ENCODE peak calls at places on chromosomes 12 and 14, in six cellular contexts. U, S, M, W, T and C are unnamed samples.

GRCh38 chr14:61269321-61270083 is 11.6 kb downstream of the TMEM30B start:
- DNase-seq in T (peak; percentile 71), W (peak; percentile 80), M (peak; percentile 92), U (peak; percentile 81), S (no peak), C (peak; percentile 66)

GRCh38 chr14:69284170-69284569 is 24.2 kb downstream of the GALNT16 start:
- DNase-seq in W (no peak), M (no peak), S (no peak), U (no peak), T (no peak), C (no peak)

GRCh38 chr12:107134558-107134957 is 41.2 kb upstream of the CRY1 start:
- DNase-seq in M (no peak), T (peak; percentile 0), S (no peak), W (no peak), U (no peak), C (no peak)

GRCh38 chr12:131574397-131574775 is 136.5 kb upstream of the SFSWAP start:
- DNase-seq in W (no peak), S (no peak), M (no peak), U (no peak), T (no peak), C (no peak)

GRCh38 chr14:103453791-103454190 is 68.6 kb downstream of the MARK3 start:
- DNase-seq in M (no peak), S (no peak), W (no peak), U (no peak), T (no peak), C (no peak)

GRCh38 chr14:103728141-103728540 is 12.5 kb downstream of the ZFYVE21 start:
- DNase-seq in M (no peak), S (no peak), U (no peak), T (no peak), W (no peak), C (no peak)

GRCh38 chr12:52495385-52495784 is 2.3 kb upstream of the KRT6A start:
- DNase-seq in T (no peak), S (no peak), M (no peak), W (peak; percentile 2), U (no peak), C (peak; percentile 6)

GRCh38 chr14:100076630-100077029 is 11.4 kb downstream of the EVL start:
- DNase-seq in M (peak; percentile 72), T (no peak), U (peak; percentile 80), W (peak; percentile 89), S (peak; percentile 24), C (peak; percentile 99)

GRCh38 chr12:122836027-122836921 is 1.0 kb downstream of the HIP1R start:
- DNase-seq in U (no peak), T (peak; percentile 60), S (no peak), M (no peak), W (peak; percentile 26), C (peak; percentile 56)

GRCh38 chr14:22715186-22715812 is 51.2 kb upstream of the OXA1L start:
- DNase-seq in W (no peak), T (no peak), U (no peak), M (no peak), S (no peak), C (no peak)

GRCh38 chr12:52836042-52836466 is 1.9 kb upstream of the KRT79 start:
- DNase-seq in U (no peak), S (no peak), T (peak; percentile 8), M (no peak), W (peak; percentile 60), C (peak; percentile 60)

GRCh38 chr12:111759276-111759675 is 7.5 kb upstream of the ALDH2 start:
- DNase-seq in S (no peak), W (no peak), U (no peak), T (no peak), M (no peak), C (no peak)

GRCh38 chr14:88380405-88380804 is 5.1 kb upstream of the SPATA7 start:
- DNase-seq in T (no peak), M (no peak), W (peak; percentile 33), S (no peak), U (no peak), C (peak; percentile 12)
- TF ChIP-seq CTCF in T (no peak), M (no peak), W (peak; percentile 29), S (no peak), U (no peak), C (peak; percentile 26)

GRCh38 chr12:21989819-21990412 is 48.7 kb upstream of the ABCC9 start:
- DNase-seq in S (no peak), W (peak; percentile 82), U (no peak), T (no peak), M (no peak), C (peak; percentile 45)
- TF ChIP-seq CTCF in S (peak; percentile 8), W (peak; percentile 65), U (peak; percentile 67), T (no peak), M (peak; percentile 31), C (peak; percentile 59)

GRCh38 chr12:19411234-19412221 is 27.8 kb upstream of the AEBP2 start:
- DNase-seq in U (no peak), M (peak; percentile 86), S (no peak), W (no peak), T (no peak), C (no peak)
- TF ChIP-seq CTCF in U (no peak), M (no peak), S (no peak), W (no peak), T (no peak), C (no peak)

GRCh38 chr14:75804570-75805275 is 143.7 kb downstream of the TTLL5 start:
- DNase-seq in U (no peak), M (no peak), S (no peak), W (peak; percentile 65), T (no peak), C (no peak)

GRCh38 chr14:75805646-75806045 is 144.6 kb downstream of the TTLL5 start:
- DNase-seq in U (no peak), W (no peak), T (no peak), M (no peak), S (no peak), C (no peak)

GRCh38 chr14:75806247-75806876 is 145.3 kb downstream of the TTLL5 start:
- DNase-seq in M (no peak), U (no peak), W (no peak), T (no peak), S (no peak), C (no peak)

GRCh38 chr14:75803768-75804167 is 142.7 kb downstream of the TTLL5 start:
- DNase-seq in U (no peak), M (no peak), S (no peak), W (no peak), T (no peak), C (peak; percentile 30)

DNA sequence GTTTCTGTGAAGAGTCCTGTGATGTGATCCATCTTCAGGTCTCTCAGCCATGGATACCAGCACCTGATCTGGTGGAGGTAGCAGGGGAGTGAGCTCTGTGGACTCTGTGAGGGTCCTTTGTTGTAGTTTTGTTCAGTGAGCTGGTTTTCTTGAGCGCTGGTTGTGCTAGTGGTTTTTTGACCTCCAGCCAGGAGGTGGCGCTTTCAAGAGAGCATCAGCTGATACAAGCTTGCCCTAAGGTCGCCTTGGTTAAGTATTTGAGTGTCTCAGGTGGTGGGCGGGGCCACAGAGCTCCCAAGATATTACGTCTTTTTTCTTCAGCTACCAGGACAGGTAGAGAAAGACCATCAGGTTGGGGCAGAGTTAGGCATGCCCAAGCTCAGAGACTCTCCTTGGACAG is 139.7 kb downstream of the TTLL5 start:
- DNase-seq in U (no peak), M (no peak), S (no peak), W (no peak), T (no peak), C (no peak)
- TF ChIP-seq CTCF in U (no peak), M (no peak), S (no peak), W (no peak), T (no peak), C (no peak)

GRCh38 chr14:79405511-79405910 is 805.8 kb downstream of the DIO2 start:
- DNase-seq in M (no peak), W (no peak), U (no peak), S (no peak), T (no peak), C (no peak)

GRCh38 chr14:79404874-79405273 is 806.4 kb downstream of the DIO2 start:
- DNase-seq in M (no peak), T (no peak), U (no peak), S (no peak), W (no peak), C (no peak)

GRCh38 chr14:79407572-79407971 is 803.7 kb downstream of the DIO2 start:
- DNase-seq in M (no peak), T (no peak), W (no peak), U (no peak), S (no peak), C (no peak)

GRCh38 chr14:79411403-79412174 is 799.7 kb downstream of the DIO2 start:
- DNase-seq in U (no peak), W (no peak), T (no peak), S (no peak), M (no peak), C (no peak)

DNA sequence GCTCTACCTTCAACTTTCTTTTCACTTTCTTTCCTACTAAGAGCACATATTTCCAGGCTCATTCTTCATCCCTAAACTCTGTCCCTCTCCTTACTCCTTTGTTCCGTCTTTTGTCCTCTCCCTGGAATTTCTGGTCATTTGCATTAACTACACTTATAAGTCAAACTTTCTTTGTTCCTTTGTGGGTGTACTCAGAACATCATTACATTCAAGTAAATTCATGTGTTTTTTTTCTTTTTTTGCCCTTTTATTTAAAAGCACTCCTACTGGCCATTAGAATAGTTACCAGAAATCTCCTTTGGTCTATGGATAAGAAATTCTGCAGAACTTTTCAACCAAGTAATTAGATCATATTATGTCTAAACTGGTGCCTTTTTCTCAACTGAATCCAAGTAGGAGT is 802.6 kb downstream of the DIO2 start:
- DNase-seq in U (no peak), M (no peak), T (no peak), W (no peak), S (no peak), C (no peak)
- TF ChIP-seq CTCF in U (no peak), M (no peak), T (no peak), W (no peak), S (no peak), C (no peak)

DNA sequence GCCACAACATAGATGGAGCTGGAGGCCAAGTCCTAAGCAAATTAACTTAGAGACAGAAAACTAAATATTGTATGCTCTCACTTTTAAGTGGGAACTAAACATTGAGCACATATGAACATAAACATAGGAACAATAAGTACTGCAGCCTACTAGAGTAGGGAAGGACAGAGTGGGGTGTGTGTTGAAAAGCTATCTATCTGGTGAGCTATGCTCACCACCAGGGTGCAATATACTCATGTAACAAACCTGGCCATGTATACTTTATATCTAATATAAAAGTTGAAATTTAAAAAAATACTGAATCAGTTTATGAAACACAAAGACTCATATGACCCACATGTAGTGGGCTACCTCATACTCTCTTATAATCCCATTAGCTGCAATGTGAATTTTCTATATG is 1305.0 kb downstream of the LRFN5 start:
- DNase-seq in M (no peak), T (no peak), S (no peak), W (peak; percentile 26), U (no peak), C (peak; percentile 1)
- TF ChIP-seq CTCF in M (no peak), T (no peak), S (no peak), W (peak; percentile 34), U (no peak), C (no peak)

GRCh38 chr12:115700896-115701465 is 576.5 kb downstream of the MED13L start:
- DNase-seq in U (no peak), M (no peak), W (no peak), S (no peak), T (no peak), C (peak; percentile 22)
- TF ChIP-seq CTCF in U (no peak), M (no peak), W (no peak), S (no peak), T (no peak), C (no peak)